ENCODE peak calls at places on chromosomes 11 and 22, in six cellular contexts. S, D, K, X, J and C are unnamed samples. For H3K4me1, the result is how much of the 10 kb centered on the place peaks cover.

GRCh38 chr11:128604723-128605122 is 17.4 kb upstream of the ETS1 start:
- DNase-seq in X (no peak), K (no peak), J (no peak), D (no peak), S (no peak), C (no peak)

GRCh38 chr11:68242616-68243015 is 29.2 kb downstream of the C11orf24 start:
- DNase-seq in X (no peak), K (no peak), S (no peak), D (no peak), J (no peak), C (no peak)

GRCh38 chr11:70020336-70021214 is 57.5 kb upstream of the ANO1 start:
- DNase-seq in X (no peak), J (no peak), D (no peak), S (no peak), K (no peak), C (no peak)

GRCh38 chr11:46535688-46536087 is 58.1 kb downstream of the AMBRA1 start:
- DNase-seq in D (no peak), X (no peak), J (no peak), S (no peak), K (no peak), C (no peak)

GRCh38 chr11:63909621-63910506 is 7.1 kb downstream of the RCOR2 start:
- DNase-seq in X (no peak), D (no peak), J (no peak), K (no peak), S (no peak), C (no peak)

GRCh38 chr11:63918576-63919171 is 1.7 kb upstream of the RCOR2 start:
- DNase-seq in J (no peak), S (no peak), D (no peak), X (no peak), K (no peak), C (peak)

GRCh38 chr11:27914080-27914479 is 193.9 kb downstream of the KIF18A start:
- DNase-seq in X (no peak), K (no peak), D (no peak), J (no peak), S (no peak), C (no peak)

GRCh38 chr11:64000026-64000739 is 13.9 kb downstream of the OTUB1 start:
- DNase-seq in X (peak), D (peak), K (no peak), J (peak), S (peak), C (peak)

GRCh38 chr22:46349681-46350080 is 14.2 kb downstream of the TRMU start:
- DNase-seq in D (no peak), S (no peak), X (peak), K (no peak), J (no peak), C (no peak)

GRCh38 chr11:46728659-46729040 is 9.6 kb downstream of the F2 start:
- DNase-seq in S (no peak), K (no peak), X (no peak), J (no peak), D (no peak), C (no peak)

GRCh38 chr11:37504925-37505324 is 906.9 kb upstream of the RAG2 start:
- DNase-seq in S (no peak), J (no peak), K (no peak), D (no peak), X (no peak), C (peak)

GRCh38 chr11:95835768-95836488 is 45.6 kb downstream of the CEP57 start:
- DNase-seq in S (peak), D (peak), J (peak), X (peak), K (peak), C (peak)

GRCh38 chr22:24427500-24428164 is at the start of gene ADORA2A:
- DNase-seq in J (peak), S (no peak), X (no peak), K (no peak), D (no peak), C (no peak)

GRCh38 chr11:34623463-34623862 is 2.6 kb downstream of the EHF start:
- DNase-seq in J (no peak), X (no peak), S (no peak), K (no peak), D (no peak), C (no peak)

GRCh38 chr11:78809931-78810481 is 235.3 kb upstream of the NARS2 start:
- DNase-seq in D (no peak), X (no peak), S (peak), J (no peak), K (no peak), C (no peak)

GRCh38 chr11:62732830-62733229 is 4.5 kb downstream of the TTC9C start:
- DNase-seq in X (no peak), K (no peak), D (no peak), S (no peak), J (no peak), C (peak)

GRCh38 chr22:48661984-48662383 is 1165.7 kb downstream of the BRD1 start:
- DNase-seq in X (no peak), J (no peak), S (no peak), K (no peak), D (no peak), C (no peak)

GRCh38 chr11:70435361-70435760 is 37.0 kb downstream of the CTTN start:
- DNase-seq in J (no peak), S (no peak), X (no peak), D (no peak), K (no peak), C (no peak)

GRCh38 chr11:106471273-106471672 is 393.8 kb downstream of the AASDHPPT start:
- DNase-seq in K (no peak), X (no peak), J (no peak), S (no peak), D (no peak), C (no peak)

DNA sequence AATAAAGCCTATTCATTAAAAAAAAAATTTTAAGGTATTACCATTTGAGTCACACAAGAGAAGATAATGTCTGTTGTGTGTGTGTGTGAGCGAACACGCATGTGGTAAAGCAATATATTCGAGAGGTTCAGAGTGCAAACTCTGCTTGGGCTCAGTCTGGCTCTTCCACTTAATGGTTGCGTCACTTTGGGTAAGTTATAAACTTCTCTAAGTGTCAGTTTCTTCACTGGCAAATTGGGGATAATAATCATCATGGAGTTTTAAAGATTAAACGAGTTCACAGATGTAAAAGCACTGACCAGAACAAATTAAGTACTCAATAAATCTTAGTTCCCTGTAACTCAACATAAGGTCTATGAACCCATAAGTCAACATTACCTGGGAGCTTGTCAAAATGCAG is 37.0 kb downstream of the SIK3 start:
- DNase-seq in X (no peak), J (no peak), S (no peak), D (no peak), K (no peak), C (no peak)
- H3K4me1 ChIP-seq in X (under half), J (under half), S (under half), D (under half), K (under half), C (under half)

GRCh38 chr11:119377961-119378667 is 3.4 kb downstream of the USP2 start:
- DNase-seq in D (no peak), S (no peak), X (no peak), K (no peak), J (no peak), C (no peak)
- H3K4me1 ChIP-seq in D (under half), S (under half), X (half or more), K (under half), J (under half), C (under half)

GRCh38 chr11:16511109-16511806 is 154.9 kb upstream of the SOX6 start:
- DNase-seq in K (no peak), D (no peak), J (no peak), S (no peak), X (no peak), C (peak)
- H3K4me1 ChIP-seq in K (under half), D (under half), J (under half), S (under half), X (under half), C (under half)

DNA sequence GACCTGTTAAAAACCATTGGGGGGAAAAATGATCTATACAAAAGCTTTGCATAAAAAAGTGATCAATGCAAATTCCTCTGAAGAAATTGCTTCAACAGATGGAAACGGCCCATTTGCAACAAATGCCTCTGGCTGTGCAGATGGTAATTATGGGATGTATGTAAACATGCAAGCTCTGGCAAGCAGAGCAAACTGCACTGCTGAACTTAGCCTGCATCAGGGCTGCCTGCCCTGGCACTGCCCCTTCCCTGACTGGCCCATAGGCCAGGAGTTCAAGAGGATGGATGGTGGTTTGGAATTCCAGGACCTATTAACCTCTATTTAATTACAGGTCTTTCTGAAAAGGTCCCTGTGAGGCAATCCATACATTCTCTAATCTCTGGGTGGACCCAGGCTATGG is 388.7 kb downstream of the MIAT start:
- DNase-seq in K (no peak), S (no peak), J (no peak), X (no peak), D (no peak), C (no peak)
- H3K4me1 ChIP-seq in K (under half), S (under half), J (under half), X (under half), D (under half), C (under half)